ENCODE peak calls at places on chromosomes 2 and 18, in six cellular contexts. One of them, this sample, is unnamed.

GRCh38 chr18:14900435-14900834 is 152.5 kb downstream of the ANKRD30B start:
- DNase-seq in HuH-7.5: no peak
- DNase-seq in activated naive CD4-positive, alpha-beta T cell treated with anti-CD3 and anti-CD28 coated beads for 36 hours: no peak
- DNase-seq in stimulated activated CD4-positive, alpha-beta T cell treated with anti-CD3 and anti-CD28 coated beads, Interleukin-4, amount 100 ng/mL, for 4 hours: no peak
- DNase-seq in NCI-H774: no peak
- DNase-seq in skeletal muscle cell: no peak
- DNase-seq in this sample: no peak

GRCh38 chr2:239309398-239310245 is 91.2 kb downstream of the HDAC4 start:
- DNase-seq in HuH-7.5: no peak
- DNase-seq in activated naive CD4-positive, alpha-beta T cell treated with anti-CD3 and anti-CD28 coated beads for 36 hours: no peak
- DNase-seq in stimulated activated CD4-positive, alpha-beta T cell treated with anti-CD3 and anti-CD28 coated beads, Interleukin-4, amount 100 ng/mL, for 4 hours: no peak
- DNase-seq in NCI-H774: no peak
- DNase-seq in skeletal muscle cell: no peak
- DNase-seq in this sample: no peak

GRCh38 chr2:205998601-205999000 is 87.4 kb downstream of the INO80D start:
- DNase-seq in HuH-7.5: no peak
- DNase-seq in activated naive CD4-positive, alpha-beta T cell treated with anti-CD3 and anti-CD28 coated beads for 36 hours: no peak
- DNase-seq in stimulated activated CD4-positive, alpha-beta T cell treated with anti-CD3 and anti-CD28 coated beads, Interleukin-4, amount 100 ng/mL, for 4 hours: no peak
- DNase-seq in NCI-H774: no peak
- DNase-seq in skeletal muscle cell: no peak
- DNase-seq in this sample: no peak

GRCh38 chr2:166665991-166666940 is 172.2 kb upstream of the SCN7A start:
- DNase-seq in HuH-7.5: no peak
- DNase-seq in activated naive CD4-positive, alpha-beta T cell treated with anti-CD3 and anti-CD28 coated beads for 36 hours: no peak
- DNase-seq in stimulated activated CD4-positive, alpha-beta T cell treated with anti-CD3 and anti-CD28 coated beads, Interleukin-4, amount 100 ng/mL, for 4 hours: no peak
- DNase-seq in NCI-H774: no peak
- DNase-seq in skeletal muscle cell: peak; percentile 70
- DNase-seq in this sample: no peak

GRCh38 chr2:1551905-1552304 is 138.6 kb downstream of the TPO start:
- DNase-seq in HuH-7.5: no peak
- DNase-seq in activated naive CD4-positive, alpha-beta T cell treated with anti-CD3 and anti-CD28 coated beads for 36 hours: no peak
- DNase-seq in stimulated activated CD4-positive, alpha-beta T cell treated with anti-CD3 and anti-CD28 coated beads, Interleukin-4, amount 100 ng/mL, for 4 hours: no peak
- DNase-seq in NCI-H774: no peak
- DNase-seq in skeletal muscle cell: no peak
- DNase-seq in this sample: no peak

GRCh38 chr18:63823516-63824219 is 48.5 kb downstream of the SERPINB7 start:
- DNase-seq in HuH-7.5: no peak
- DNase-seq in activated naive CD4-positive, alpha-beta T cell treated with anti-CD3 and anti-CD28 coated beads for 36 hours: peak; percentile 60
- DNase-seq in stimulated activated CD4-positive, alpha-beta T cell treated with anti-CD3 and anti-CD28 coated beads, Interleukin-4, amount 100 ng/mL, for 4 hours: no peak
- DNase-seq in NCI-H774: no peak
- DNase-seq in skeletal muscle cell: peak; percentile 39
- DNase-seq in this sample: no peak

GRCh38 chr2:201807452-201807980 is 1.2 kb downstream of the CDK15 start:
- DNase-seq in HuH-7.5: no peak
- DNase-seq in activated naive CD4-positive, alpha-beta T cell treated with anti-CD3 and anti-CD28 coated beads for 36 hours: no peak
- DNase-seq in stimulated activated CD4-positive, alpha-beta T cell treated with anti-CD3 and anti-CD28 coated beads, Interleukin-4, amount 100 ng/mL, for 4 hours: no peak
- DNase-seq in NCI-H774: no peak
- DNase-seq in skeletal muscle cell: peak; percentile 92
- DNase-seq in this sample: no peak

GRCh38 chr2:160363961-160364733 is 129.5 kb downstream of the RBMS1 start:
- DNase-seq in HuH-7.5: no peak
- DNase-seq in activated naive CD4-positive, alpha-beta T cell treated with anti-CD3 and anti-CD28 coated beads for 36 hours: no peak
- DNase-seq in stimulated activated CD4-positive, alpha-beta T cell treated with anti-CD3 and anti-CD28 coated beads, Interleukin-4, amount 100 ng/mL, for 4 hours: no peak
- DNase-seq in NCI-H774: no peak
- DNase-seq in skeletal muscle cell: no peak
- DNase-seq in this sample: no peak